ENCODE peak calls at places on chromosomes 11 and 22, in nine cellular contexts. K is activated CD8-positive, alpha-beta T cell treated with anti-CD3 and anti-CD28 coated beads for 36 hours; J is lung; B is effector memory CD8-positive, alpha-beta T cell; R is A549; O is activated naive CD8-positive, alpha-beta T cell treated with anti-CD3 and anti-CD28 coated beads, Interleukin-2, amount 50 U/mL, for 24 hours; L is upper lobe of right lung; V is naive B cell; D is CD4-positive, CD25-positive, alpha-beta regulatory T cell. A is an unnamed sample.

GRCh38 chr11:117633186-117633585 is 163.8 kb downstream of the DSCAML1 start:
- ATAC-seq in K (no peak), J (no peak), B (no peak), R (no peak), O (no peak), L (no peak), V (no peak), D (no peak), A (no peak)

GRCh38 chr11:33857924-33858323 is 34.0 kb downstream of the LMO2 start:
- ATAC-seq in K (peak), J (peak), B (peak), R (peak), O (peak), L (peak), V (peak), D (peak), A (peak)

GRCh38 chr11:111922803-111923202 is 4.1 kb downstream of the C11orf52 start:
- ATAC-seq in K (no peak), J (no peak), B (no peak), R (no peak), O (no peak), L (no peak), V (no peak), D (no peak), A (no peak)

GRCh38 chr22:20938272-20938671 is 21.1 kb downstream of the CRKL start:
- ATAC-seq in K (no peak), J (no peak), B (no peak), R (no peak), O (no peak), L (no peak), V (no peak), D (no peak), A (no peak)

GRCh38 chr11:19239039-19239438 is 1.7 kb downstream of the E2F8 start:
- ATAC-seq in K (no peak), J (no peak), B (no peak), R (no peak), O (no peak), L (no peak), V (no peak), D (no peak), A (no peak)

GRCh38 chr11:15673408-15673811 is 558.7 kb downstream of the INSC start:
- ATAC-seq in K (no peak), J (no peak), B (no peak), R (no peak), O (no peak), L (peak), V (no peak), D (no peak), A (no peak)

GRCh38 chr22:30837531-30837930 is 131.0 kb downstream of the MORC2 start:
- ATAC-seq in K (no peak), J (no peak), B (no peak), R (no peak), O (no peak), L (no peak), V (no peak), D (no peak), A (no peak)

GRCh38 chr11:33703771-33704170 is 3.1 kb upstream of the C11orf91 start:
- ATAC-seq in K (no peak), J (no peak), B (no peak), R (no peak), O (no peak), L (peak), V (no peak), D (no peak), A (no peak)

GRCh38 chr22:45777046-45777851 is 105.6 kb downstream of the ATXN10 start:
- ATAC-seq in K (no peak), J (no peak), B (no peak), R (peak), O (no peak), L (no peak), V (no peak), D (no peak), A (no peak)

GRCh38 chr11:71286701-71287643 is 34.6 kb upstream of the SHANK2 start:
- ATAC-seq in K (no peak), J (no peak), B (no peak), R (peak), O (no peak), L (peak), V (no peak), D (no peak), A (peak)

GRCh38 chr22:36423461-36424404 is 36.0 kb upstream of the MYH9 start:
- ATAC-seq in K (no peak), J (no peak), B (no peak), R (no peak), O (no peak), L (peak), V (no peak), D (no peak), A (no peak)

GRCh38 chr11:118618115-118618990 is 10.9 kb downstream of the PHLDB1 start:
- ATAC-seq in K (no peak), J (no peak), B (no peak), R (no peak), O (no peak), L (peak), V (no peak), D (no peak), A (no peak)

GRCh38 chr11:111413849-111414248 is 34.8 kb upstream of the POU2AF1 start:
- ATAC-seq in K (peak), J (no peak), B (no peak), R (no peak), O (peak), L (no peak), V (no peak), D (no peak), A (peak)

GRCh38 chr22:22810018-22810427 is 77.6 kb upstream of the IGLL5 start:
- ATAC-seq in K (peak), J (no peak), B (no peak), R (peak), O (peak), L (peak), V (peak), D (peak), A (peak)

GRCh38 chr11:97567801-97568200 is 1178.0 kb downstream of the JRKL start:
- ATAC-seq in K (no peak), J (no peak), B (no peak), R (no peak), O (no peak), L (no peak), V (no peak), D (no peak), A (no peak)

GRCh38 chr11:134945993-134946392 is 534.0 kb upstream of the B3GAT1 start:
- ATAC-seq in K (no peak), J (no peak), B (no peak), R (no peak), O (no peak), L (no peak), V (no peak), D (no peak), A (peak)

GRCh38 chr11:122775675-122776271 is 62.5 kb upstream of the CRTAM start:
- ATAC-seq in K (peak), J (no peak), B (no peak), R (no peak), O (peak), L (peak), V (no peak), D (no peak), A (peak)

GRCh38 chr11:12761029-12761428 is 86.8 kb downstream of the TEAD1 start:
- ATAC-seq in K (no peak), J (no peak), B (no peak), R (peak), O (no peak), L (no peak), V (no peak), D (no peak), A (no peak)

GRCh38 chr22:25156736-25157135 is 42.9 kb upstream of the CRYBB3 start:
- ATAC-seq in K (no peak), J (no peak), B (no peak), R (no peak), O (no peak), L (no peak), V (no peak), D (no peak), A (no peak)

GRCh38 chr11:3046190-3046589 is 11.0 kb downstream of the CARS1 start:
- ATAC-seq in K (no peak), J (no peak), B (no peak), R (no peak), O (no peak), L (no peak), V (no peak), D (no peak), A (no peak)

GRCh38 chr11:123544631-123545375 is 109.6 kb downstream of the SCN3B start:
- ATAC-seq in K (no peak), J (no peak), B (no peak), R (no peak), O (peak), L (no peak), V (no peak), D (no peak), A (no peak)

GRCh38 chr11:16815047-16815767 is 76.8 kb downstream of the C11orf58 start:
- ATAC-seq in K (no peak), J (peak), B (no peak), R (no peak), O (peak), L (peak), V (no peak), D (no peak), A (peak)

GRCh38 chr11:116871248-116871647 is 33.8 kb upstream of the APOA1 start:
- ATAC-seq in K (no peak), J (no peak), B (no peak), R (no peak), O (no peak), L (no peak), V (no peak), D (no peak), A (no peak)

GRCh38 chr11:46389450-46390330 is 1.9 kb downstream of the CHRM4 start:
- ATAC-seq in K (peak), J (peak), B (peak), R (peak), O (peak), L (peak), V (peak), D (no peak), A (peak)

GRCh38 chr11:128512478-128513127 is 74.8 kb downstream of the ETS1 start:
- ATAC-seq in K (peak), J (no peak), B (peak), R (no peak), O (peak), L (no peak), V (no peak), D (peak), A (no peak)

GRCh38 chr11:43508511-43508918 is 149.8 kb downstream of the TTC17 start:
- ATAC-seq in K (peak), J (no peak), B (no peak), R (no peak), O (peak), L (no peak), V (no peak), D (no peak), A (no peak)

GRCh38 chr22:23225724-23226496 is 45.6 kb downstream of the BCR start:
- ATAC-seq in K (peak), J (peak), B (peak), R (peak), O (peak), L (peak), V (no peak), D (no peak), A (no peak)

GRCh38 chr22:19275919-19276600 is 15.5 kb downstream of the CLTCL1 start:
- ATAC-seq in K (no peak), J (no peak), B (no peak), R (no peak), O (no peak), L (no peak), V (no peak), D (no peak), A (no peak)

GRCh38 chr11:130831506-130832385 is 84.5 kb downstream of the SNX19 start:
- ATAC-seq in K (no peak), J (no peak), B (no peak), R (no peak), O (no peak), L (no peak), V (no peak), D (no peak), A (peak)

GRCh38 chr22:31728857-31729256 is 21.1 kb downstream of the PRR14L start:
- ATAC-seq in K (no peak), J (no peak), B (no peak), R (no peak), O (no peak), L (peak), V (no peak), D (no peak), A (no peak)

GRCh38 chr11:118437736-118438125 is 1.4 kb downstream of the KMT2A start:
- ATAC-seq in K (no peak), J (no peak), B (no peak), R (no peak), O (peak), L (no peak), V (no peak), D (no peak), A (no peak)

GRCh38 chr11:121961228-121961860 is 154.7 kb downstream of the BLID start:
- ATAC-seq in K (no peak), J (no peak), B (no peak), R (no peak), O (no peak), L (no peak), V (no peak), D (no peak), A (no peak)

GRCh38 chr11:94196363-94196762 is 67.7 kb downstream of the PANX1 start:
- ATAC-seq in K (no peak), J (no peak), B (no peak), R (no peak), O (no peak), L (peak), V (no peak), D (no peak), A (no peak)

GRCh38 chr11:60657880-60658279 is 41.5 kb upstream of the MS4A8 start:
- ATAC-seq in K (no peak), J (peak), B (no peak), R (peak), O (no peak), L (peak), V (no peak), D (no peak), A (no peak)

GRCh38 chr11:77142091-77142975 is 14.3 kb downstream of the MYO7A start:
- ATAC-seq in K (peak), J (no peak), B (peak), R (no peak), O (peak), L (no peak), V (peak), D (peak), A (peak)

GRCh38 chr11:125315088-125315740 is 150.7 kb downstream of the PKNOX2 start:
- ATAC-seq in K (no peak), J (no peak), B (no peak), R (no peak), O (no peak), L (peak), V (no peak), D (no peak), A (peak)

GRCh38 chr11:123176785-123177184 is 18.3 kb downstream of the CLMP start:
- ATAC-seq in K (peak), J (no peak), B (no peak), R (no peak), O (peak), L (no peak), V (no peak), D (no peak), A (no peak)

GRCh38 chr22:17431179-17431578 is 61.9 kb downstream of the CECR2 start:
- ATAC-seq in K (no peak), J (no peak), B (no peak), R (no peak), O (no peak), L (no peak), V (no peak), D (no peak), A (no peak)

GRCh38 chr11:14676068-14676467 is 32.5 kb downstream of the PDE3B start:
- ATAC-seq in K (no peak), J (no peak), B (no peak), R (no peak), O (no peak), L (peak), V (no peak), D (no peak), A (no peak)

A was measured in stimulated activated memory B cell treated with anti-CD40 and anti-IgM and Interleukin-4, amounts not matched to agents 10 μg/mL and 1 μg/mL and 100 μg/mL, for 72 hours.